ENCODE peak calls at places on chromosomes 6 and 20, in seven cellular contexts. O is WTC11, P is GM12878, G is HepG2, Y is H1, B is HCT116, A is K562. E is an unnamed sample.

GRCh38 chr6:117810269-117810668 is 96.8 kb upstream of the SLC35F1 start:
- DNase-seq in O (no peak), P (no peak), G (no peak), Y (no peak), B (no peak), A (no peak), E (no peak)

GRCh38 chr6:117448732-117449131 is 23.0 kb upstream of the ROS1 start:
- DNase-seq in O (no peak), P (no peak), G (no peak), Y (no peak), B (no peak), A (no peak), E (no peak)

GRCh38 chr20:37596890-37597539 is 69.3 kb upstream of the BLCAP start:
- DNase-seq in O (no peak), P (no peak), G (no peak), Y (no peak), B (no peak), A (no peak), E (no peak)

GRCh38 chr6:139296927-139297326 is 5.1 kb upstream of the TXLNB start:
- DNase-seq in O (no peak), P (no peak), G (no peak), Y (no peak), B (no peak), A (no peak), E (no peak)

GRCh38 chr20:34705008-34705382 is 851 bp downstream of the TP53INP2 start:
- DNase-seq in O (no peak), P (no peak), G (no peak), Y (no peak), B (no peak), A (no peak), E (no peak)

GRCh38 chr6:33276581-33276863 is 401 bp upstream of the B3GALT4 start:
- DNase-seq in O (no peak), P (no peak), G (no peak), Y (no peak), B (no peak), A (no peak), E (no peak)

GRCh38 chr6:134185277-134185676 is 132.6 kb downstream of the SGK1 start:
- DNase-seq in O (no peak), P (no peak), G (no peak), Y (no peak), B (no peak), A (no peak), E (no peak)

GRCh38 chr20:62550087-62550565 is 74.3 kb upstream of the GATA5 start:
- DNase-seq in O (no peak), P (no peak), G (no peak), Y (no peak), B (no peak), A (no peak), E (no peak)

GRCh38 chr6:80641591-80641990 is 535.1 kb downstream of the BCKDHB start:
- DNase-seq in O (no peak), P (no peak), G (no peak), Y (no peak), B (no peak), A (no peak), E (no peak)

GRCh38 chr6:32298632-32299336 is 72.9 kb downstream of the TSBP1 start:
- DNase-seq in O (no peak), P (no peak), G (peak), Y (no peak), B (no peak), A (no peak), E (no peak)

GRCh38 chr20:61451009-61451408 is 198.9 kb downstream of the CDH4 start:
- DNase-seq in O (no peak), P (no peak), G (no peak), Y (no peak), B (no peak), A (no peak), E (no peak)

GRCh38 chr6:134446228-134446848 is 128.4 kb upstream of the SGK1 start:
- DNase-seq in O (no peak), P (no peak), G (no peak), Y (no peak), B (no peak), A (no peak), E (peak)

GRCh38 chr6:77092971-77093370 is 370.3 kb downstream of the HTR1B start:
- DNase-seq in O (no peak), P (no peak), G (no peak), Y (no peak), B (no peak), A (no peak), E (no peak)

GRCh38 chr6:125099211-125100017 is 54.2 kb upstream of the TPD52L1 start:
- DNase-seq in O (peak), P (no peak), G (no peak), Y (peak), B (peak), A (peak), E (peak)

GRCh38 chr20:62219101-62219991 is 732 bp downstream of the HRH3 start:
- DNase-seq in O (peak), P (no peak), G (no peak), Y (no peak), B (no peak), A (no peak), E (no peak)

GRCh38 chr6:150549577-150550184 is 50.0 kb upstream of the PLEKHG1 start:
- DNase-seq in O (no peak), P (no peak), G (no peak), Y (no peak), B (no peak), A (no peak), E (no peak)

GRCh38 chr20:17566345-17566744 is 3.5 kb upstream of the DSTN start:
- DNase-seq in O (no peak), P (no peak), G (no peak), Y (no peak), B (no peak), A (no peak), E (no peak)

GRCh38 chr6:111985202-111985731 is 68.6 kb upstream of the CCN6 start:
- DNase-seq in O (no peak), P (no peak), G (no peak), Y (peak), B (peak), A (no peak), E (no peak)

GRCh38 chr6:93784794-93785757 is 365.7 kb upstream of the EPHA7 start:
- DNase-seq in O (no peak), P (no peak), G (no peak), Y (no peak), B (no peak), A (no peak), E (no peak)

GRCh38 chr6:34132486-34133185 is 13.3 kb downstream of the GRM4 start:
- DNase-seq in O (peak), P (no peak), G (peak), Y (no peak), B (no peak), A (peak), E (peak)

GRCh38 chr6:49713346-49713745 is at the start of gene CRISP2:
- DNase-seq in O (peak), P (no peak), G (no peak), Y (no peak), B (no peak), A (no peak), E (no peak)

GRCh38 chr20:51586005-51586440 is 43.5 kb upstream of the NFATC2 start:
- DNase-seq in O (no peak), P (no peak), G (no peak), Y (no peak), B (peak), A (no peak), E (no peak)

GRCh38 chr6:90429713-90430112 is 133.1 kb upstream of the BACH2 start:
- DNase-seq in O (no peak), P (no peak), G (no peak), Y (no peak), B (peak), A (peak), E (no peak)

GRCh38 chr6:113879186-113880096 is 22.3 kb downstream of the MARCKS start:
- DNase-seq in O (peak), P (peak), G (peak), Y (no peak), B (peak), A (peak), E (peak)

GRCh38 chr20:62276448-62276847 is 26.3 kb upstream of the ADRM1 start:
- DNase-seq in O (no peak), P (no peak), G (no peak), Y (no peak), B (no peak), A (no peak), E (no peak)

GRCh38 chr6:73580247-73581149 is 59.7 kb upstream of the EEF1A1 start:
- DNase-seq in O (peak), P (peak), G (peak), Y (peak), B (peak), A (peak), E (peak)

GRCh38 chr6:39068391-39068790 is 19.8 kb downstream of the GLP1R start:
- DNase-seq in O (no peak), P (no peak), G (no peak), Y (no peak), B (no peak), A (no peak), E (no peak)

GRCh38 chr20:35040646-35041045 is 52.0 kb downstream of the TRPC4AP start:
- DNase-seq in O (no peak), P (no peak), G (no peak), Y (no peak), B (no peak), A (no peak), E (no peak)

GRCh38 chr6:99119109-99120031 is 171.6 kb upstream of the FBXL4 start:
- DNase-seq in O (no peak), P (no peak), G (peak), Y (no peak), B (peak), A (peak), E (peak)

GRCh38 chr20:37980876-37981275 is 52.4 kb downstream of the TTI1 start:
- DNase-seq in O (no peak), P (no peak), G (no peak), Y (no peak), B (no peak), A (no peak), E (no peak)

GRCh38 chr6:67131827-67132226 is 1424.8 kb upstream of the EYS start:
- DNase-seq in O (no peak), P (no peak), G (no peak), Y (no peak), B (no peak), A (no peak), E (no peak)

GRCh38 chr6:153167907-153168306 is 36.8 kb upstream of the RGS17 start:
- DNase-seq in O (no peak), P (no peak), G (no peak), Y (no peak), B (no peak), A (no peak), E (no peak)

GRCh38 chr20:53085720-53086119 is 113.6 kb downstream of the TSHZ2 start:
- DNase-seq in O (no peak), P (no peak), G (no peak), Y (no peak), B (no peak), A (no peak), E (no peak)

DNA sequence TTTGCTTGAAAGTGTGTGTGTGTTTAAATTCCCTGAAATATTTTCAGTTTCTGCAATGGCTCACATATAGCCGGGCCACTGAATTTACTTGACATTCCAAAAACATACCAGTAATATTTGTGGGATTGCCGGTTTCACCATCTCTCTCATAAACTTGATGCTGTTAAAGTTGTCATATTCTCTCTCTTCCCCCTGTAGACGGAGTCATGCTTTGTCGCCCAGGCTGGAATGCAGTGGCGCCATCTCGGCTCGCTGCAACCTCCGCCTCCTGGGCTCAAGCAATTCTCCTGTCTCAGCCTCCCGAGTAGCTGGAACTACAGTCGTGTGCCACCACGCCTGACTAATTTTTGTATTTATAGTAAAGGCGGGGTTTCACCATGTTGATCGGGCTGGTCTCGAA is 122.2 kb downstream of the TIAM2 start:
- DNase-seq in O (no peak), P (no peak), G (no peak), Y (no peak), B (no peak), A (no peak), E (no peak)
- TF ChIP-seq SP1 in O (no peak), P (no peak), G (no peak), Y (no peak), B (no peak), A (no peak), E (no peak)

DNA sequence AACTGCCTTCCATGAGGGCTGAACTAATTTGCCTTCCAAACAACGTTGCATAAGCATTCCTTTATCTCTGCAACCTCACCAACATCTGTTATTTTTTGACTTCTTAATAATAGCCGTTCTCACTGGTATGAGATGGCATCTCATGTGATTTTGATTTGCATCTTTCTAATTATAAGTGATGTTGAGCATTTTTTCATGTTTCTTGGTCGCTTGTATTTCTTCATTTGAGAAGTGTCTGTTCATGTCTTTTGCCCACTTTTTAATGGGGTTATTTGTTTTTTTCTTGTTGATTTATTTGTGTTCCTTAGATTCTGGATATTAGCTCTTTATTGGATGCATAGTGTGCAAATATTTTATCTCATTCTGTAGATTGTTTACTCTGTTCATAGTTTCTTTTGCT is 46.4 kb downstream of the TNFAIP3 start:
- DNase-seq in O (no peak), P (no peak), G (no peak), Y (no peak), B (no peak), A (no peak), E (no peak)
- TF ChIP-seq SP1 in O (no peak), P (no peak), G (no peak), Y (no peak), B (no peak), A (peak), E (no peak)

DNA sequence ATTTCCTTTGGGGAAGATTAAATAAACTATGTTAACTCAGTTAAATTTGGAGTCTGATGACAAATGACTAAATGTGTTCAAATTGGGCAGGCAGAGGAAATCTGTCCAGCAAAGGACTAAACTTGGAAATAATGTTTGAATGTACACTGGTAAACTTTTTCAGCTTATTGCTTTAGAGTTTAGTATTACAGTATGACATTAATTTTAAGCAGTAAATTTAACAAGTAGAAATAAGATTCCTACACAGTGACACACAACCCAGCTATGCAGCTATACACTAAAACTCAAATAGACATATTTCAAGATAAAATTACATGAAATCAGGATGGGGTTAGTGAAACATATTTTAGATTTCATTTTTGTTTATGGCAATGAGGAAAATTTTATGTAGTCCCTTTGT is 42.6 kb upstream of the HDGFL1 start:
- DNase-seq in O (no peak), P (no peak), G (no peak), Y (no peak), B (no peak), A (no peak), E (no peak)
- TF ChIP-seq SP1 in O (no peak), P (no peak), G (no peak), Y (no peak), B (no peak), A (no peak), E (no peak)

GRCh38 chr6:148466158-148466557 is 123.5 kb downstream of the SASH1 start:
- DNase-seq in O (no peak), P (no peak), G (no peak), Y (no peak), B (no peak), A (no peak), E (no peak)
- TF ChIP-seq SP1 in O (no peak), P (no peak), G (no peak), Y (no peak), B (no peak), A (no peak), E (no peak)

GRCh38 chr6:42038163-42038562 is 12.2 kb upstream of the TAF8 start:
- DNase-seq in O (no peak), P (no peak), G (no peak), Y (no peak), B (no peak), A (no peak), E (no peak)

GRCh38 chr6:42043787-42044475 is 6.4 kb upstream of the TAF8 start:
- DNase-seq in O (peak), P (peak), G (peak), Y (peak), B (peak), A (peak), E (peak)

GRCh38 chr6:42038811-42039408 is 11.4 kb upstream of the TAF8 start:
- DNase-seq in O (no peak), P (no peak), G (no peak), Y (no peak), B (no peak), A (no peak), E (no peak)

GRCh38 chr6:42042108-42042507 is 8.2 kb upstream of the TAF8 start:
- DNase-seq in O (no peak), P (no peak), G (no peak), Y (no peak), B (no peak), A (no peak), E (no peak)

GRCh38 chr6:42041131-42042055 is 8.9 kb upstream of the TAF8 start:
- DNase-seq in O (no peak), P (no peak), G (no peak), Y (no peak), B (no peak), A (no peak), E (no peak)
- TF ChIP-seq SP1 in O (no peak), P (no peak), G (no peak), Y (no peak), B (no peak), A (no peak), E (no peak)

GRCh38 chr6:140627002-140627401 is 1252.6 kb upstream of the CITED2 start:
- DNase-seq in O (no peak), P (no peak), G (no peak), Y (no peak), B (no peak), A (no peak), E (no peak)

GRCh38 chr6:140623498-140623897 is 1249.0 kb upstream of the CITED2 start:
- DNase-seq in O (no peak), P (no peak), G (no peak), Y (no peak), B (peak), A (no peak), E (no peak)
- TF ChIP-seq SP1 in O (no peak), P (no peak), G (no peak), Y (no peak), B (peak), A (no peak), E (no peak)

DNA sequence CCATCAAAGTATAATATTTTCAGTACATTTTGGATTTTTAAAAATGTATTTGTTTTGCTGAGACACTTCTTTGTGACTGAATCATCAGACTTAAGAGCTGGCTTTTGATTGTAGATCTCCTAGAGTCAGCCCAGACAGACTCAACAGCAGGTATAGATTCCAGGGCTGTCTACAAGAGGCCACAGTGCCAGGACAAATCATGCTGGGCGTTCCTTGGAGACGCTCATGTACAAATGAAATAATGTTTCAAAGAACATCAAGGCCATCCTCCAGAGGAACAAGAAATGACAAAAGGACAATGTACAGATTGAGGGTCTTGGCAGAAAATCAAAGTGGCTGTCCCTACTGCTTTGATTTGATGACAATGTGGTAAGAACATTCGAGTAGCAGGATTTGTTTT is 369.3 kb downstream of the GRIK2 start:
- DNase-seq in O (no peak), P (no peak), G (no peak), Y (no peak), B (no peak), A (no peak), E (no peak)
- TF ChIP-seq SP1 in O (no peak), P (no peak), G (no peak), Y (no peak), B (no peak), A (no peak), E (no peak)

E was measured in HEK293T.